ENCODE peak calls at places on chromosomes 12 and 14, in six cellular contexts. G is left cardiac atrium; N is KG1; E is naive thymus-derived CD8-positive, alpha-beta T cell; X is activated CD4-positive, alpha-beta T cell treated with anti-CD3 and anti-CD28 coated beads, Interleukin-2, amount 10 ng/mL, durations not matched to agents 7 days and 5 days; A is NCI-H1048. H is an unnamed sample.

GRCh38 chr12:130044991-130045621 is 117.2 kb upstream of the FZD10 start:
- DNase-seq in X (no peak), N (no peak), E (no peak), G (no peak), A (no peak), H (no peak)

GRCh38 chr12:116384629-116385485 is 107.4 kb upstream of the MED13L start:
- DNase-seq in G (no peak), N (peak; percentile 35), X (no peak), A (no peak), E (no peak), H (no peak)

GRCh38 chr14:104114421-104115130 is 23.8 kb upstream of the KIF26A start:
- DNase-seq in G (peak; percentile 13), X (no peak), A (no peak), E (no peak), N (no peak), H (no peak)

GRCh38 chr14:102486513-102487203 is 22.9 kb downstream of the ANKRD9 start:
- DNase-seq in N (no peak), E (no peak), G (no peak), A (no peak), X (no peak), H (no peak)

GRCh38 chr12:10214877-10215267 is 2.2 kb downstream of the GABARAPL1 start:
- DNase-seq in X (no peak), E (no peak), A (no peak), G (no peak), N (no peak), H (no peak)

GRCh38 chr14:54493293-54493692 is 4.5 kb upstream of the GMFB start:
- DNase-seq in E (no peak), N (no peak), G (no peak), A (no peak), X (no peak), H (no peak)

GRCh38 chr14:94998702-94999101 is 158.6 kb downstream of the DICER1 start:
- DNase-seq in N (no peak), G (no peak), X (no peak), A (no peak), E (no peak), H (no peak)

GRCh38 chr14:23351681-23352505 is 794 bp downstream of the SLC22A17 start:
- DNase-seq in X (no peak), G (no peak), N (no peak), A (no peak), E (peak; percentile 12), H (no peak)

GRCh38 chr12:96121271-96121711 is 72.9 kb upstream of the ELK3 start:
- DNase-seq in G (no peak), A (no peak), X (no peak), N (peak; percentile 71), E (no peak), H (no peak)

GRCh38 chr12:64678248-64678647 is 68.0 kb downstream of the RASSF3 start:
- DNase-seq in N (no peak), A (no peak), G (no peak), X (no peak), E (no peak), H (no peak)

GRCh38 chr12:129847063-129847462 is 56.8 kb downstream of the TMEM132D start:
- DNase-seq in A (no peak), E (no peak), N (no peak), X (no peak), G (no peak), H (no peak)

GRCh38 chr14:90454041-90455000 is 57.5 kb downstream of the CALM1 start:
- DNase-seq in A (no peak), X (no peak), N (no peak), E (no peak), G (peak; percentile 89), H (peak; percentile 96)

GRCh38 chr12:76183459-76184186 is 99.1 kb upstream of the NAP1L1 start:
- DNase-seq in X (no peak), G (peak; percentile 56), E (no peak), N (no peak), A (no peak), H (peak; percentile 84)

GRCh38 chr14:23113346-23114119 is 5.5 kb downstream of the CEBPE start:
- DNase-seq in N (no peak), E (no peak), G (no peak), A (no peak), X (no peak), H (no peak)

GRCh38 chr12:54294152-54294913 is 6.5 kb downstream of the NFE2 start:
- DNase-seq in X (peak; percentile 72), E (peak; percentile 50), A (no peak), N (no peak), G (peak; percentile 48), H (peak; percentile 61)

GRCh38 chr12:49838973-49839633 is 3.8 kb downstream of the BCDIN3D start:
- DNase-seq in A (no peak), X (peak; percentile 59), G (no peak), E (peak; percentile 46), N (peak; percentile 14), H (no peak)

GRCh38 chr12:95699579-95699978 is 91.0 kb downstream of the NTN4 start:
- DNase-seq in E (no peak), G (no peak), X (no peak), A (no peak), N (no peak), H (no peak)

H was measured in adrenal gland.